ENCODE peak calls at places on chromosomes 13 and 19, in ten cellular contexts. Q, W, X, A, H, F, D, G, R and N are unnamed samples.

GRCh38 chr19:48596679-48597465 is 9.7 kb upstream of the SPACA4 start:
- DNase-seq in Q (peak), W (no peak), X (no peak), A (no peak), H (no peak), F (no peak), D (no peak), G (no peak), R (no peak), N (no peak)

GRCh38 chr19:6161271-6161850 is 25.9 kb downstream of the ACSBG2 start:
- DNase-seq in Q (peak), W (peak), X (no peak), A (peak), H (no peak), F (peak), D (peak), G (peak), R (no peak), N (peak)

GRCh38 chr13:51912511-51913225 is 50.9 kb downstream of the CCDC70 start:
- DNase-seq in Q (no peak), W (no peak), X (no peak), A (no peak), H (no peak), F (no peak), D (no peak), G (no peak), R (no peak), N (no peak)

GRCh38 chr13:30819136-30819875 is 84.0 kb downstream of the ALOX5AP start:
- DNase-seq in Q (no peak), W (no peak), X (no peak), A (no peak), H (no peak), F (no peak), D (no peak), G (no peak), R (no peak), N (no peak)

GRCh38 chr13:44627441-44627840 is 51.3 kb upstream of the TSC22D1 start:
- DNase-seq in Q (no peak), W (no peak), X (no peak), A (no peak), H (no peak), F (no peak), D (no peak), G (no peak), R (no peak), N (no peak)

GRCh38 chr19:49924004-49924880 is 4.8 kb upstream of the ATF5 start:
- DNase-seq in Q (no peak), W (no peak), X (no peak), A (no peak), H (no peak), F (peak), D (peak), G (no peak), R (no peak), N (no peak)

GRCh38 chr19:18479964-18480723 is 41.7 kb downstream of the ELL start:
- DNase-seq in Q (no peak), W (peak), X (no peak), A (peak), H (no peak), F (no peak), D (no peak), G (no peak), R (peak), N (no peak)

GRCh38 chr19:46919324-46919723 is 58.5 kb downstream of the ARHGAP35 start:
- DNase-seq in Q (no peak), W (no peak), X (no peak), A (no peak), H (no peak), F (no peak), D (no peak), G (no peak), R (no peak), N (no peak)

GRCh38 chr13:26220575-26220974 is 1.5 kb downstream of the RNF6 start:
- DNase-seq in Q (no peak), W (peak), X (no peak), A (no peak), H (no peak), F (no peak), D (no peak), G (peak), R (peak), N (no peak)

GRCh38 chr13:81078048-81078447 is 737.1 kb upstream of the SPRY2 start:
- DNase-seq in Q (no peak), W (no peak), X (no peak), A (no peak), H (no peak), F (no peak), D (no peak), G (no peak), R (no peak), N (no peak)

GRCh38 chr13:37209621-37210020 is 104.2 kb upstream of the CSNK1A1L start:
- DNase-seq in Q (no peak), W (no peak), X (no peak), A (no peak), H (no peak), F (no peak), D (no peak), G (no peak), R (no peak), N (no peak)

GRCh38 chr13:32079586-32079985 is 48.0 kb downstream of the FRY start:
- DNase-seq in Q (no peak), W (peak), X (no peak), A (no peak), H (no peak), F (no peak), D (no peak), G (no peak), R (no peak), N (no peak)

GRCh38 chr13:28337196-28338045 is 157.5 kb downstream of the FLT1 start:
- DNase-seq in Q (no peak), W (peak), X (no peak), A (no peak), H (no peak), F (no peak), D (no peak), G (peak), R (peak), N (no peak)

GRCh38 chr13:33639640-33640080 is 178.3 kb upstream of the RFC3 start:
- DNase-seq in Q (peak), W (no peak), X (no peak), A (no peak), H (no peak), F (no peak), D (no peak), G (peak), R (no peak), N (peak)

GRCh38 chr13:87123987-87124784 is 547.0 kb upstream of the SLITRK5 start:
- DNase-seq in Q (no peak), W (no peak), X (no peak), A (no peak), H (no peak), F (no peak), D (peak), G (peak), R (peak), N (no peak)

GRCh38 chr13:36872621-36873020 is 47.4 kb downstream of the SMAD9 start:
- DNase-seq in Q (no peak), W (no peak), X (no peak), A (no peak), H (no peak), F (no peak), D (peak), G (no peak), R (no peak), N (no peak)

GRCh38 chr13:112959206-112959605 is 9.8 kb upstream of the MCF2L start:
- DNase-seq in Q (no peak), W (no peak), X (no peak), A (peak), H (no peak), F (no peak), D (peak), G (no peak), R (peak), N (no peak)

GRCh38 chr13:41075034-41075433 is 13.7 kb downstream of the WBP4 start:
- DNase-seq in Q (peak), W (peak), X (no peak), A (no peak), H (no peak), F (peak), D (no peak), G (peak), R (peak), N (peak)

GRCh38 chr13:22278336-22278929 is 607.6 kb downstream of the FGF9 start:
- DNase-seq in Q (peak), W (no peak), X (peak), A (peak), H (peak), F (no peak), D (peak), G (peak), R (peak), N (peak)

GRCh38 chr13:110108348-110109139 is 198.4 kb downstream of the COL4A1 start:
- DNase-seq in Q (peak), W (peak), X (no peak), A (peak), H (peak), F (no peak), D (peak), G (peak), R (peak), N (no peak)

GRCh38 chr13:50514249-50514648 is 329.2 kb downstream of the DLEU7 start:
- DNase-seq in Q (no peak), W (no peak), X (no peak), A (no peak), H (no peak), F (no peak), D (no peak), G (no peak), R (no peak), N (no peak)

GRCh38 chr13:50509771-50510441 is 333.6 kb downstream of the DLEU7 start:
- DNase-seq in Q (no peak), W (no peak), X (no peak), A (no peak), H (no peak), F (no peak), D (no peak), G (peak), R (no peak), N (no peak)

GRCh38 chr13:50513528-50513863 is 330.0 kb downstream of the DLEU7 start:
- DNase-seq in Q (no peak), W (no peak), X (no peak), A (no peak), H (no peak), F (no peak), D (no peak), G (no peak), R (no peak), N (no peak)

GRCh38 chr13:50512602-50513527 is 330.6 kb downstream of the DLEU7 start:
- DNase-seq in Q (peak), W (peak), X (no peak), A (peak), H (peak), F (no peak), D (no peak), G (no peak), R (peak), N (peak)

GRCh38 chr13:50511877-50512332 is 331.6 kb downstream of the DLEU7 start:
- DNase-seq in Q (no peak), W (no peak), X (no peak), A (no peak), H (no peak), F (no peak), D (no peak), G (no peak), R (no peak), N (no peak)
- TF ChIP-seq CTCF in Q (no peak), W (no peak), X (no peak), A (no peak), H (no peak), F (no peak), D (no peak), G (no peak), R (no peak), N (no peak)

GRCh38 chr19:29964171-29964570 is 22.1 kb downstream of the URI1 start:
- DNase-seq in Q (no peak), W (no peak), X (no peak), A (no peak), H (no peak), F (no peak), D (no peak), G (no peak), R (peak), N (no peak)
- TF ChIP-seq CTCF in Q (no peak), W (no peak), X (no peak), A (no peak), H (no peak), F (no peak), D (no peak), G (no peak), R (no peak), N (no peak)

GRCh38 chr13:49517461-49517860 is 21.7 kb downstream of the PHF11 start:
- DNase-seq in Q (no peak), W (no peak), X (no peak), A (no peak), H (peak), F (no peak), D (peak), G (no peak), R (peak), N (no peak)
- TF ChIP-seq CTCF in Q (no peak), W (peak), X (no peak), A (no peak), H (peak), F (no peak), D (peak), G (no peak), R (peak), N (no peak)

GRCh38 chr19:45468159-45468651 is 409 bp downstream of the FOSB start:
- DNase-seq in Q (no peak), W (no peak), X (no peak), A (no peak), H (peak), F (no peak), D (peak), G (no peak), R (no peak), N (no peak)

GRCh38 chr19:45467115-45467455 is 711 bp upstream of the FOSB start:
- DNase-seq in Q (no peak), W (no peak), X (no peak), A (no peak), H (no peak), F (no peak), D (no peak), G (no peak), R (no peak), N (no peak)

GRCh38 chr19:45468803-45469131 is 971 bp downstream of the FOSB start:
- DNase-seq in Q (no peak), W (no peak), X (no peak), A (no peak), H (no peak), F (peak), D (no peak), G (no peak), R (no peak), N (no peak)

GRCh38 chr19:45469132-45469834 is 1.5 kb downstream of the FOSB start:
- DNase-seq in Q (peak), W (peak), X (no peak), A (peak), H (peak), F (peak), D (peak), G (peak), R (peak), N (peak)

GRCh38 chr19:45467456-45468158 is at the start of gene FOSB:
- DNase-seq in Q (peak), W (peak), X (peak), A (peak), H (peak), F (peak), D (peak), G (peak), R (peak), N (peak)
- TF ChIP-seq CTCF in Q (no peak), W (no peak), X (no peak), A (no peak), H (no peak), F (no peak), D (peak), G (no peak), R (no peak), N (no peak)

GRCh38 chr13:79090552-79091159 is 315.4 kb downstream of the RBM26 start:
- DNase-seq in Q (no peak), W (no peak), X (no peak), A (no peak), H (no peak), F (no peak), D (no peak), G (peak), R (no peak), N (no peak)
- TF ChIP-seq CTCF in Q (no peak), W (no peak), X (no peak), A (no peak), H (no peak), F (no peak), D (no peak), G (no peak), R (no peak), N (no peak)

GRCh38 chr19:3699071-3699740 is 1.1 kb downstream of the PIP5K1C start:
- DNase-seq in Q (peak), W (peak), X (no peak), A (peak), H (no peak), F (peak), D (peak), G (no peak), R (peak), N (peak)
- TF ChIP-seq CTCF in Q (no peak), W (no peak), X (no peak), A (no peak), H (no peak), F (no peak), D (no peak), G (no peak), R (no peak), N (peak)